ENCODE peak calls at places on chromosomes 12 and 14, in seven cellular contexts. Z is mucosa of descending colon, X is AG10803, C is NCI-H226, Q is frontal cortex, V is HS-27A, W is GM23338. A is an unnamed sample.

GRCh38 chr12:18139989-18140596 is 50.1 kb upstream of the RERGL start:
- DNase-seq in Z (no peak), X (peak; percentile 38), C (no peak), Q (no peak), V (no peak), W (peak; percentile 63), A (no peak)

GRCh38 chr12:131378176-131378842 is 332.6 kb upstream of the SFSWAP start:
- DNase-seq in Z (no peak), X (no peak), C (no peak), Q (no peak), V (no peak), W (no peak), A (no peak)

GRCh38 chr12:104788848-104789271 is 169.2 kb downstream of the SLC41A2 start:
- DNase-seq in Z (no peak), X (no peak), C (no peak), Q (no peak), V (no peak), W (peak; percentile 90), A (no peak)

GRCh38 chr12:126781593-126781992 is 1485.4 kb upstream of the TMEM132C start:
- DNase-seq in Z (no peak), X (no peak), C (no peak), Q (no peak), V (no peak), W (no peak), A (no peak)

GRCh38 chr12:107385518-107385917 is 292.2 kb upstream of the CRY1 start:
- DNase-seq in Z (no peak), X (peak; percentile 44), C (peak; percentile 32), Q (no peak), V (no peak), W (peak; percentile 24), A (no peak)

GRCh38 chr12:108985750-108986149 is 35.1 kb downstream of the SVOP start:
- DNase-seq in Z (no peak), X (no peak), C (no peak), Q (no peak), V (no peak), W (no peak), A (no peak)

GRCh38 chr14:76863724-76864407 is 37.7 kb downstream of the LRRC74A start:
- DNase-seq in Z (no peak), X (no peak), C (no peak), Q (no peak), V (no peak), W (no peak), A (no peak)

GRCh38 chr12:46456356-46457334 is 84.1 kb upstream of the SLC38A2 start:
- DNase-seq in Z (no peak), X (no peak), C (no peak), Q (no peak), V (no peak), W (no peak), A (no peak)

GRCh38 chr12:5072326-5072725 is 28.6 kb downstream of the KCNA5 start:
- DNase-seq in Z (no peak), X (no peak), C (no peak), Q (no peak), V (no peak), W (no peak), A (no peak)

GRCh38 chr14:104894331-104895206 is 29.5 kb downstream of the CEP170B start:
- DNase-seq in Z (peak; percentile 20), X (no peak), C (peak; percentile 0), Q (no peak), V (no peak), W (no peak), A (peak; percentile 3)

GRCh38 chr12:8603858-8604257 is 8.8 kb downstream of the AICDA start:
- DNase-seq in Z (no peak), X (no peak), C (no peak), Q (no peak), V (no peak), W (peak; percentile 51), A (peak; percentile 57)

GRCh38 chr12:69324797-69325466 is 23.2 kb upstream of the LYZ start:
- DNase-seq in Z (no peak), X (no peak), C (no peak), Q (no peak), V (no peak), W (no peak), A (no peak)

GRCh38 chr12:14691560-14691959 is 4.8 kb downstream of the GUCY2C start:
- DNase-seq in Z (no peak), X (no peak), C (no peak), Q (no peak), V (no peak), W (no peak), A (no peak)

GRCh38 chr14:71204231-71204630 is 297.0 kb downstream of the PCNX1 start:
- DNase-seq in Z (no peak), X (no peak), C (peak; percentile 69), Q (no peak), V (no peak), W (no peak), A (no peak)

GRCh38 chr12:58537278-58537677 is 383.0 kb downstream of the LRIG3 start:
- DNase-seq in Z (no peak), X (peak; percentile 96), C (peak; percentile 35), Q (no peak), V (no peak), W (no peak), A (peak; percentile 11)

GRCh38 chr14:23933108-23933507 is 20.5 kb upstream of the DHRS4 start:
- DNase-seq in Z (no peak), X (no peak), C (no peak), Q (no peak), V (no peak), W (no peak), A (no peak)

GRCh38 chr12:10363922-10364838 is 25.7 kb downstream of the KLRK1 start:
- DNase-seq in Z (peak; percentile 69), X (peak; percentile 47), C (peak; percentile 11), Q (no peak), V (no peak), W (no peak), A (peak; percentile 20)

GRCh38 chr14:22276913-22277816 is 311.9 kb downstream of the DAD1 start:
- DNase-seq in Z (no peak), X (peak; percentile 18), C (no peak), Q (no peak), V (no peak), W (peak; percentile 57), A (no peak)

GRCh38 chr14:90419200-90419599 is 22.4 kb downstream of the CALM1 start:
- DNase-seq in Z (peak; percentile 37), X (peak; percentile 91), C (peak; percentile 99), Q (no peak), V (peak; percentile 91), W (no peak), A (peak; percentile 71)

GRCh38 chr12:80607361-80608135 is 99.9 kb upstream of the MYF6 start:
- DNase-seq in Z (no peak), X (no peak), C (no peak), Q (no peak), V (no peak), W (peak; percentile 33), A (no peak)

GRCh38 chr14:31968912-31969311 is 108.2 kb upstream of the ARHGAP5 start:
- DNase-seq in Z (no peak), X (no peak), C (no peak), Q (no peak), V (no peak), W (no peak), A (no peak)